ENCODE peak calls at places on chromosomes 3 and 15, in five cellular contexts. X is B cell, F is ascending aorta, P is tibial nerve, L is heart left ventricle. C is an unnamed sample.
A peak's percentile ranks its signal among the peaks of the same experiment; 100 is the strongest.

GRCh38 chr3:50126287-50127211 is 28.6 kb upstream of the SEMA3F start:
- DNase-seq in X (no peak), P (no peak), F (no peak), L (no peak), C (no peak)

GRCh38 chr3:111979689-111980025 is 831 bp downstream of the ABHD10 start:
- DNase-seq in P (no peak), X (no peak), L (no peak), F (no peak), C (no peak)

GRCh38 chr3:11536936-11537612 is 106.6 kb downstream of the VGLL4 start:
- DNase-seq in F (no peak), X (no peak), P (no peak), L (no peak), C (no peak)

GRCh38 chr3:71063768-71064287 is 519.7 kb downstream of the FOXP1 start:
- DNase-seq in P (no peak), F (peak; percentile 68), L (peak; percentile 35), X (peak; percentile 57), C (no peak)

GRCh38 chr3:155079795-155080546 is at the start of gene MME:
- DNase-seq in P (no peak), L (peak; percentile 29), F (peak; percentile 61), X (no peak), C (peak; percentile 34)

GRCh38 chr3:192901435-192901834 is 16.2 kb downstream of the MB21D2 start:
- DNase-seq in L (no peak), P (no peak), X (no peak), F (no peak), C (no peak)

GRCh38 chr3:162138509-162138908 is 641.9 kb downstream of the OTOL1 start:
- DNase-seq in F (no peak), X (no peak), L (peak; percentile 23), P (no peak), C (no peak)

GRCh38 chr15:65344909-65345275 is 32.9 kb downstream of the IGDCC3 start:
- DNase-seq in P (no peak), F (no peak), L (no peak), X (no peak), C (no peak)

GRCh38 chr3:148682997-148683396 is 14.7 kb upstream of the AGTR1 start:
- DNase-seq in X (no peak), P (no peak), F (no peak), L (no peak), C (no peak)

GRCh38 chr3:127016461-127016860 is 33.5 kb downstream of the PLXNA1 start:
- DNase-seq in X (no peak), P (no peak), L (no peak), F (no peak), C (no peak)

GRCh38 chr15:62821384-62822131 is 221.0 kb upstream of the TPM1 start:
- DNase-seq in F (no peak), P (no peak), X (no peak), L (no peak), C (no peak)

GRCh38 chr3:139520028-139520737 is 19.4 kb downstream of the RBP1 start:
- DNase-seq in P (no peak), F (no peak), L (no peak), X (no peak), C (no peak)

GRCh38 chr15:62559049-62559733 is 394.1 kb upstream of the C2CD4B start:
- DNase-seq in L (peak; percentile 74), P (no peak), F (peak; percentile 74), X (no peak), C (no peak)

GRCh38 chr3:39990532-39990931 is 181.1 kb downstream of the MYRIP start:
- DNase-seq in L (no peak), F (no peak), X (no peak), P (no peak), C (no peak)

GRCh38 chr3:133464573-133464972 is 64.7 kb downstream of the BFSP2 start:
- DNase-seq in L (no peak), X (no peak), P (no peak), F (no peak), C (no peak)

GRCh38 chr3:136277115-136277514 is 27.0 kb downstream of the PCCB start:
- DNase-seq in X (no peak), L (no peak), F (no peak), P (no peak), C (no peak)

GRCh38 chr3:146177986-146178385 is 17.0 kb upstream of the PLOD2 start:
- DNase-seq in X (no peak), F (no peak), P (no peak), L (no peak), C (no peak)

GRCh38 chr3:53045784-53046170 is at the start of gene SFMBT1:
- DNase-seq in L (peak; percentile 77), P (peak; percentile 20), X (peak; percentile 81), F (peak; percentile 76), C (peak; percentile 57)

GRCh38 chr15:69524296-69524695 is 71.7 kb downstream of the RPLP1 start:
- DNase-seq in X (no peak), F (no peak), L (no peak), P (no peak), C (no peak)

GRCh38 chr3:3170998-3171397 is 8.5 kb downstream of the CRBN start:
- DNase-seq in X (no peak), F (no peak), L (no peak), P (no peak), C (no peak)

DNA sequence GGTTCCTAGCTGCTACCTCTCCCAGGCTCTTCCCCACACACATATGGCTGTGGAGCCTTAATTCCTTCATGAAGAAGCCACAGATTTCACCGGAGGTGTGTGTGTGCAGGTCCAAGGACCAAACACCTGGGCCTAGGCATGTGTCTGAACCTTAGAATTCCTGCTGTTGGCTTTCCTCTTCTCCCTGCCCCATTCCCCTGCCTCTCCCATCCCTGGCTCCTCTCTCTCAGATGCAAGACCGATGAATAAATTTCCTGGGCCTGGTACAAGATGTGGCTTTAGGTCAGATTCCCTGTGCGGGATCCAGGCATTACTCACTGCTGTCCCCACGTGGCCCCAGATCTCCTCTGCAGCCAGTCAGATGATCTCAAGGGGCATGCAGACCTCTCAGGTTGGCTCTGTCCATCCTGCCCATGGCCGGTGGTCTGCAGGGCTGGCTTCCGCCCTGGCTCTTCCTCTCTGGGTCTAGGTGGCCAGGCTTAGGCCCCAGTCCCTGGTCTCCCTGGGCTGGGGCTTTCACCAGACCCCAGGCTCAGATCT is 20.4 kb downstream of the CCR9 start:
- DNase-seq in L (no peak), X (peak; percentile 35), P (no peak), F (no peak), C (no peak)
- TF ChIP-seq CTCF in L (no peak), X (no peak), P (no peak), F (no peak), C (peak; percentile 59)

DNA sequence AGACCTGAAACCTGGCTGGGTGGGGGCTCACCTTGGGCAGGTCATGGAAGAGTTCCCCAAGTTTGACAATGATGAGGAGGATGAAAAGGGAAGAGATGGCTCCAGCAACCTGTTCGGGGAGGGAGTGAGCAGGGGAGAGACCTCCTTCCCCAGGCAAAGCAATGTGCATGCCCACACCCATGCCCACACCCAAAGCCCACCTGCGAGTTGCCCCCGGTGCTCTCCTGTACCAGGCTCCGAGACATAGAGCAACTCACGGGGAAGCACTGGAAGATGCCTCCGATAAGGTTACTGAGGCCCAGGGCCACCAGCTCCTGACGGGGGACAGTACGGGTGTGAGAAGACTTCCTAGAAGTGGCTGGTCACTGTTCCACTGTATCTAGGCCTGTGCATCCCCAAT is 4.9 kb downstream of the SLC26A6 start:
- DNase-seq in F (no peak), X (no peak), P (no peak), L (no peak), C (no peak)
- TF ChIP-seq CTCF in F (no peak), X (no peak), P (no peak), L (no peak), C (no peak)

GRCh38 chr3:30305021-30305420 is 301.4 kb upstream of the TGFBR2 start:
- DNase-seq in P (no peak), L (no peak), X (no peak), F (no peak), C (no peak)

GRCh38 chr3:30310251-30310954 is 296.0 kb upstream of the TGFBR2 start:
- DNase-seq in L (no peak), X (no peak), P (no peak), F (no peak), C (no peak)

GRCh38 chr3:30306896-30307295 is 299.5 kb upstream of the TGFBR2 start:
- DNase-seq in X (no peak), L (no peak), F (no peak), P (no peak), C (no peak)

GRCh38 chr3:30307548-30307947 is 298.9 kb upstream of the TGFBR2 start:
- DNase-seq in X (no peak), F (no peak), L (no peak), P (no peak), C (no peak)

GRCh38 chr3:30308131-30308530 is 298.3 kb upstream of the TGFBR2 start:
- DNase-seq in X (no peak), F (no peak), L (no peak), P (no peak), C (no peak)
- TF ChIP-seq CTCF in X (no peak), F (no peak), L (no peak), P (no peak), C (no peak)

GRCh38 chr15:74406992-74407705 is 26.6 kb downstream of the SEMA7A start:
- DNase-seq in F (no peak), X (no peak), P (no peak), L (no peak), C (no peak)
- TF ChIP-seq CTCF in F (no peak), X (no peak), P (no peak), L (no peak), C (no peak)